ENCODE peak calls at places on chromosome 17, in six cellular contexts. J, Q, A, D, K and Z are unnamed samples.

GRCh38 chr17:57145347-57145746 is 60.3 kb downstream of the AKAP1 start:
- DNase-seq in J (no peak), Q (no peak), A (no peak), D (no peak), K (no peak), Z (no peak)

GRCh38 chr17:77471984-77472836 is 331.4 kb downstream of the SEC14L1 start:
- DNase-seq in J (no peak), Q (peak; percentile 90), A (no peak), D (peak; percentile 73), K (peak; percentile 83), Z (no peak)

GRCh38 chr17:47275245-47275984 is 21.8 kb downstream of the ITGB3 start:
- DNase-seq in J (no peak), Q (peak; percentile 93), A (no peak), D (peak; percentile 96), K (peak; percentile 82), Z (no peak)

GRCh38 chr17:80694085-80694991 is 149.7 kb downstream of the RPTOR start:
- DNase-seq in J (peak; percentile 31), Q (no peak), A (no peak), D (no peak), K (no peak), Z (no peak)

GRCh38 chr17:50033316-50033715 is 22.6 kb upstream of the ITGA3 start:
- DNase-seq in J (no peak), Q (peak; percentile 82), A (no peak), D (peak; percentile 87), K (peak; percentile 94), Z (no peak)

GRCh38 chr17:50426814-50427787 is 1.1 kb downstream of the ACSF2 start:
- DNase-seq in J (no peak), Q (peak; percentile 35), A (peak; percentile 60), D (peak; percentile 30), K (peak; percentile 33), Z (peak; percentile 43)

GRCh38 chr17:16652847-16653366 is 743 bp downstream of the ZNF624 start:
- DNase-seq in J (no peak), Q (peak; percentile 17), A (no peak), D (no peak), K (no peak), Z (no peak)

GRCh38 chr17:56779898-56780777 is 53.6 kb downstream of the C17orf67 start:
- DNase-seq in J (peak; percentile 68), Q (peak; percentile 58), A (peak; percentile 65), D (peak; percentile 60), K (peak; percentile 68), Z (peak; percentile 88)

GRCh38 chr17:55926276-55926995 is 175.6 kb downstream of the PCTP start:
- DNase-seq in J (no peak), Q (no peak), A (no peak), D (no peak), K (no peak), Z (peak; percentile 50)

GRCh38 chr17:76268991-76269981 is 4.1 kb downstream of the UBALD2 start:
- DNase-seq in J (no peak), Q (no peak), A (no peak), D (no peak), K (no peak), Z (no peak)

GRCh38 chr17:63290784-63291183 is 155.3 kb downstream of the CYB561 start:
- DNase-seq in J (no peak), Q (no peak), A (no peak), D (no peak), K (no peak), Z (no peak)